ENCODE peak calls at places on chromosomes 13 and 19, in five cellular contexts. C is HCT116, F is fibroblast of lung, N is GM23338, M is astrocyte. D is an unnamed sample.

GRCh38 chr19:13207237-13208130 is 57.3 kb downstream of the IER2 start:
- DNase-seq in F (no peak), M (no peak), N (peak), C (no peak), D (no peak)

GRCh38 chr13:110758195-110758594 is 44.7 kb downstream of the ING1 start:
- DNase-seq in M (peak), C (no peak), F (peak), N (no peak), D (peak)

GRCh38 chr19:4343845-4344713 is 717 bp downstream of the MPND start:
- DNase-seq in M (no peak), C (no peak), N (no peak), F (no peak), D (no peak)

GRCh38 chr19:18922228-18922985 is 2.9 kb downstream of the DDX49 start:
- DNase-seq in N (no peak), F (no peak), M (no peak), C (no peak), D (no peak)

GRCh38 chr13:39483326-39483725 is 119.7 kb downstream of the LHFPL6 start:
- DNase-seq in M (no peak), C (no peak), N (no peak), F (no peak), D (peak)

GRCh38 chr13:95185851-95186250 is 115.4 kb downstream of the ABCC4 start:
- DNase-seq in M (no peak), F (no peak), N (no peak), C (no peak), D (no peak)

GRCh38 chr19:41195675-41196497 is 2.9 kb downstream of the CYP2S1 start:
- DNase-seq in F (peak), M (no peak), N (no peak), C (no peak), D (peak)

GRCh38 chr19:3494051-3494450 is 6.4 kb downstream of the DOHH start:
- DNase-seq in F (no peak), C (no peak), N (peak), M (no peak), D (no peak)

GRCh38 chr13:34044660-34045080 is 226.7 kb downstream of the RFC3 start:
- DNase-seq in N (no peak), F (peak), C (peak), M (peak), D (peak)

GRCh38 chr19:31883299-31883990 is 462.0 kb upstream of the ZNF507 start:
- DNase-seq in M (no peak), C (no peak), F (no peak), N (no peak), D (no peak)

GRCh38 chr13:23020246-23020843 is 160.4 kb upstream of the SGCG start:
- DNase-seq in N (peak), C (peak), F (peak), M (peak), D (peak)

GRCh38 chr19:10517760-10518443 is 655 bp upstream of the S1PR5 start:
- DNase-seq in C (no peak), M (no peak), N (peak), F (no peak), D (no peak)

GRCh38 chr19:4967738-4968461 is 1.0 kb upstream of the KDM4B start:
- DNase-seq in N (no peak), M (no peak), C (no peak), F (peak), D (no peak)

GRCh38 chr13:114071991-114072390 is 60.4 kb downstream of the RASA3 start:
- DNase-seq in C (no peak), M (no peak), F (no peak), N (no peak), D (no peak)

GRCh38 chr19:15871570-15871969 is 26.3 kb downstream of the CYP4F2 start:
- DNase-seq in N (no peak), M (no peak), F (no peak), C (peak), D (no peak)

GRCh38 chr19:41626877-41627276 is at the start of gene CEACAM4:
- DNase-seq in N (no peak), F (no peak), C (no peak), M (no peak), D (no peak)

GRCh38 chr13:82070411-82070810 is 1729.5 kb upstream of the SPRY2 start:
- DNase-seq in N (no peak), F (no peak), M (no peak), C (no peak), D (no peak)

GRCh38 chr19:18523841-18524240 is 2.0 kb upstream of the ELL start:
- DNase-seq in F (no peak), N (peak), C (no peak), M (no peak), D (no peak)

GRCh38 chr19:5288347-5288739 is 52.3 kb downstream of the PTPRS start:
- DNase-seq in M (no peak), C (no peak), F (no peak), N (no peak), D (no peak)

GRCh38 chr13:25064396-25064795 is 31.5 kb upstream of the PABPC3 start:
- DNase-seq in M (no peak), C (no peak), N (no peak), F (no peak), D (no peak)

GRCh38 chr19:28505933-28506332 is 707.0 kb downstream of the UQCRFS1 start:
- DNase-seq in C (no peak), M (no peak), F (no peak), N (no peak), D (no peak)

GRCh38 chr19:18980432-18981020 is 39.5 kb upstream of the HOMER3 start:
- DNase-seq in C (no peak), M (no peak), N (no peak), F (no peak), D (no peak)

GRCh38 chr19:1863638-1864479 is 480 bp upstream of the KLF16 start:
- DNase-seq in N (peak), F (peak), M (peak), C (peak), D (peak)

GRCh38 chr13:58318495-58319167 is 687.1 kb downstream of the PCDH17 start:
- DNase-seq in N (no peak), C (no peak), M (no peak), F (no peak), D (no peak)

GRCh38 chr13:99981115-99982020 is at the start of gene ZIC2:
- DNase-seq in F (peak), M (peak), N (peak), C (peak), D (peak)

GRCh38 chr19:19534556-19535265 is 3.4 kb upstream of the CILP2 start:
- DNase-seq in N (peak), C (no peak), F (no peak), M (no peak), D (no peak)

GRCh38 chr13:51806571-51806970 is 2.6 kb upstream of the DHRS12 start:
- DNase-seq in F (peak), C (no peak), N (no peak), M (peak), D (no peak)

GRCh38 chr19:10566658-10567410 is 1.0 kb upstream of the KRI1 start:
- DNase-seq in C (no peak), N (no peak), M (no peak), F (no peak), D (no peak)

GRCh38 chr19:51372649-51373504 is at the start of gene NKG7:
- DNase-seq in N (no peak), C (no peak), M (no peak), F (no peak), D (no peak)

GRCh38 chr13:49220035-49220855 is at the start of gene MLNR:
- DNase-seq in C (no peak), M (peak), F (peak), N (peak), D (peak)

GRCh38 chr13:49859568-49859967 is 67.1 kb upstream of the KPNA3 start:
- DNase-seq in C (peak), M (peak), F (peak), N (no peak), D (peak)

GRCh38 chr13:40971321-40971720 is 47.8 kb downstream of the ELF1 start:
- DNase-seq in M (no peak), F (no peak), N (no peak), C (no peak), D (no peak)

GRCh38 chr13:40969169-40969901 is 49.8 kb downstream of the ELF1 start:
- DNase-seq in M (no peak), N (no peak), F (no peak), C (no peak), D (no peak)

GRCh38 chr13:40968416-40969000 is 50.6 kb downstream of the ELF1 start:
- DNase-seq in C (no peak), N (no peak), F (no peak), M (no peak), D (no peak)

GRCh38 chr13:40973409-40973808 is 45.7 kb downstream of the ELF1 start:
- DNase-seq in N (no peak), C (no peak), F (no peak), M (no peak), D (no peak)

DNA sequence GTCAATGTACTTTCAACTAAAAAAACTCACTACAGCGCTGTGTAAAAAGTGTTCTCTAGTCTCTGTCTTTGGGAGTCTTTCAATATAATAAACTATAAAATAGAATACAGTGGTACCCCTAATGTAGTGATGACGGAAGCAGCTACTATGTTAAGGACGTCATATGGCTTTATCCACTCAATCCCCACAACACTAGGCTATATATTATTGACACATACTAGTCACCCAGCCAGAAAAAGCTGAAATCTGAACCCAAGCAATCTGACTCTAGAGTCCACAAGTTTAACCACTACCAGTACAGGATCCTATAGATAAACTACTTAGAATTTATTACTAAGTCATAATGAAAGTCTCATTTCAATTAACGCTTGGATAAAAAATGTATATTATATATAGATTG is 48.3 kb downstream of the ELF1 start:
- DNase-seq in C (no peak), F (no peak), M (no peak), N (no peak), D (no peak)
- H3K27ac ChIP-seq in C (no peak), F (no peak), M (no peak), N (no peak), D (no peak)

DNA sequence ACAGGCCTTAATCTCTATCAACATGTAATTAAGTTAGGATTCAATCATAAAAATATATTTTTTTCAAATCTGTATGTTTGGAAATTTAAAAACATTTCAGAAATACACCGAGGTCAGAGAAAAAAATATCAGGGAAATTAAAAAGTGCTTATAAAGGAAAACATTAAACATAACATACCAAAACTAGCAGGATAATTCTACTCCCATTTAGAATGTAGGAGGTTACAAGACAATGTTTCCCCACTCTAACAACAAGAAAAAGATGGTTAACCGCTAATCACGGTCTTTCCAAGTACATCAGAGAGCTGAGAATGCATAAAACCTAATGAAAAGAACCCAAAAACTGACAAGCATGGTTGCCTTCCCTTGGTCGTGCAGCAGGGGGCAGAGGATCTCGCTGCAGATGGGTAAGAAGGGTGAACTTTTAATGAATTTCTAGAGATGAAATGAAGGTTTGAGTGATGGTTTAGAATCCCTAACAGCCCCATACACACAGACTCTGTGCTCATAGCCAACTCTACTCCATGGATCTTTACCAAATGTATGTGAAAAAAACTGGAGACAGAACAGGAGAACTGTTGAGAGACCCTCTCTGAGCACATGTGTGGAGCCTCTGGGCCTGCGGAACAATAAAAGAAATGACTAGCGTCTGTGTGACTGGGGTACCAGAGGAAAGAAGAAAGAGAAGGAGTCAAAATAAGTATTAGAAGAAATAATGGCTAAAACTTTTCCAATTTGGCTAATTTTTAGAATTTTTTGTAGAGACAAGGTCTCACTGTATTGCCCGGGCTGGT is 51.3 kb upstream of the LSM14A start:
- DNase-seq in N (peak), F (peak), M (peak), C (peak), D (peak)
- TF ChIP-seq EZH2 in N (no peak), F (no peak), M (no peak), C (no peak), D (no peak)

DNA sequence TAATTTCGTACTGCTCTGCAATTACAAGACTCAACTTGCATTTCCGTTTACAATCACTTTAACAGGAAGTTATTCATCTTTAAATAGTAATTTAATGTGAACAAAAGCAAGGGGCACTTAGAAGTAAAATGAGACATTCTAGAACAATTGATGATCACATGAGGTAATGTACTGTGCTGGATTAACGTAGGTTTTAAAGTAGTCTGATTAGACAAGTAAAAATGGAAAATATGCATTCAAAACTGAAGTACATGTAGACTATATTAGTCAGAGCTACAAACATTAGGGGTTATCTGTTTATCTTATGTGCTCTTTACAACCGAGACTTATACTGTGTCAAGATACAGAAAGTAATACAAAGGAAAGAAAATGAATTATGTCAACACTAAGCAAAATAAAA is 1528.0 kb downstream of the SLITRK5 start:
- DNase-seq in N (no peak), M (peak), F (peak), C (no peak), D (peak)
- H2AFZ ChIP-seq in N (no peak), M (no peak), F (no peak), C (no peak), D (peak)

GRCh38 chr19:45138303-45138751 is 22.5 kb downstream of the NKPD1 start:
- DNase-seq in M (no peak), N (no peak), F (no peak), C (no peak), D (no peak)

GRCh38 chr19:45139286-45140143 is 21.3 kb downstream of the NKPD1 start:
- DNase-seq in C (no peak), N (no peak), M (no peak), F (no peak), D (no peak)

GRCh38 chr19:45136507-45137178 is 24.1 kb downstream of the NKPD1 start:
- DNase-seq in F (no peak), C (no peak), M (no peak), N (no peak), D (no peak)

GRCh38 chr19:45135176-45135575 is 25.6 kb downstream of the NKPD1 start:
- DNase-seq in F (no peak), C (no peak), N (no peak), M (no peak), D (no peak)

DNA sequence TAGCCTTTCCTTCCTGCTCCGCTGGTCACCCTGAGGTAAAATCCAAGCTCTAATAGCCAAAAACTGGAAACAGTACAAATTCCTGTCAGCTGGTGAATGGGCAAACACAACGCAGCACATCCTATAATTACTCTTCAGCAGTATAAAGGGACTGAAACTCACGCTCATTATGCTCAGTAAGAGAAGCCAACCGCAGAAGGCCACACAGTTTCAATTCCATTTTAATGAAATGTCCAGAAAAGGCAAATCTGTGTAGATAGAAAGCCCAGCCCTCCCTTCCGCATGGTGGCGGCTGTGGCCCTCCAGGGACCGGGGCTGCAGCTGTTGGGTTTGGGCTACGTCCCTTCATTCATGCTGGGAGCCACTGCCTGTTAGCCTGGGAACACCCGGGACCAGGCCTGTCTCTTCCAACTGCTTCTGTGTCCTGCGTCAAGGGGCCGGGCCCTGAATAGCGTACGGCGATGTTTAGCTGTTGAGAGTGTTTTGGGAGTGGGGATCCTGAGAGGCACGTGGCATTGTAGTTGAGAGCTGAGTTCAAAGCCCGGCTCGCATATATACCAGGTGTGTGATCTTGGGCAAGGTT is 23.5 kb downstream of the NKPD1 start:
- DNase-seq in F (peak), C (no peak), M (peak), N (no peak), D (no peak)
- H3K27ac ChIP-seq in F (no peak), C (no peak), M (no peak), N (peak), D (no peak)

DNA sequence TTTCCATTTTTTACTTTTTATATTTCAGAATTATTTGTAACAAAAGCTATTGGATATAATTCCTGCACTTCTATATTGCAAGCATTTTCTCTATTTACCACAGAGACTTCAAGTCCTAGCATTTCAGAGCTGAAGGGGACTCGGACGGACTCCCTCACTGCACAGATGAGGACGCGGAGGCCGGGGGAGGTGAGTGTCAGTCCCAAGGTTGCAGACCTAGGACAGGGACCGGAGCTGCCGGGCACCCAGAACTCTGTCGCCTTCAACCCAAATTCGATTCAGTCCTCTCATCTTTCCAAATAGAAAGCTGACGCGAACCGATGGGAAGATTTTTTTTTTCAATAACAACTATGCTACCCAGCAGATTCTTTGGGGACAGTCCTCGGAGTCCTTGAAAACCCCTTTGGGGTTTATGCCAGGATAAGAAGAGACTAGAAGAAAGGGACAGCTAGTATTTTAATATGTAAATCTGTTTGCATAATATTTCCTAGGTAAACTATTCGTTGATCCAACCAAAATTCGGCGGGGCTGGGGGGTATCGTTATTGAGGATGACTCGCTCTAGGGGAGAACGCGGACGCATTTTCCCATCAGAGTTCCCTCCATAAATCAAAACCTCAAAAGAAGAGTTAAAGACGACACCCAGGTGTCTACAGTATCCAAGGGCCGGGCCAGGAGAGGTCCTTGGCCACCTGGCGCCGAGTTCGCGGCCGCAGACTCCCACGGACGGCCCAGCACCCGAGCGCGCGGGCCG is 804 bp downstream of the FLT3 start:
- DNase-seq in C (no peak), N (peak), M (no peak), F (no peak), D (no peak)
- TF ChIP-seq EZH2 in C (no peak), N (peak), M (peak), F (no peak), D (no peak)

DNA sequence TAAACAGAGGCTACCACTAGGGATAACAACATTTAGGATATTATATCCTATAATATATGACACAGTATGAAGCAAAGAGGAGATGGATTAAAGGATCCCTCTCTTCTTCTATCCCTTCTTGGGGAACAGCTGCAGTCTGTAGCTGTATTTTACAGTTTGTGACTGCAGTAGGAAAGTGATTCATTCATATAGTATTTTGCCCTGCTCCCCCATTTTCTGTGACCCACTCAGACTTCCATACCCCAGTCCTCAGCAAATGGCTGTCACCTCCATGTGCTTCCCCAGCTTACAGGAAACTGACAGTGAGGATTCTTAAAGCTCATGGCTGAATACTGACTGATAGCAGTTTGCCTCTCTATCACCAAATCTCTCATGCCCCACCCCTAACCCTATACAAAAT is 27.5 kb downstream of the MICU2 start:
- DNase-seq in F (peak), C (no peak), M (no peak), N (no peak), D (no peak)
- H2AFZ ChIP-seq in F (no peak), C (no peak), M (no peak), N (no peak), D (no peak)